ENCODE peak calls at places on chromosomes 13 and 19, in seven cellular contexts. G, F, D, E, Y, K and X are unnamed samples.

GRCh38 chr19:7888145-7888825 is at the start of gene LRRC8E:
- DNase-seq in K (peak), D (no peak), Y (no peak), E (no peak), G (no peak), F (peak), X (no peak)

GRCh38 chr13:86563308-86563707 is 764.1 kb upstream of the SLITRK6 start:
- DNase-seq in F (no peak), E (no peak), D (no peak), G (no peak), K (no peak), Y (no peak), X (no peak)

GRCh38 chr19:17863520-17864182 is 3.9 kb downstream of the RPL18A start:
- DNase-seq in K (no peak), G (no peak), E (no peak), Y (no peak), D (no peak), F (no peak), X (no peak)

GRCh38 chr13:31790992-31791391 is 51.7 kb downstream of the RXFP2 start:
- DNase-seq in D (no peak), F (no peak), K (no peak), E (no peak), G (no peak), Y (no peak), X (peak)

GRCh38 chr13:38405216-38405615 is 55.6 kb downstream of the UFM1 start:
- DNase-seq in F (no peak), G (no peak), D (no peak), Y (no peak), E (no peak), K (no peak), X (no peak)

GRCh38 chr13:63472736-63473135 is 2057.1 kb upstream of the PCDH20 start:
- DNase-seq in K (no peak), G (no peak), Y (no peak), F (no peak), D (no peak), E (no peak), X (no peak)

GRCh38 chr19:4678881-4679379 is 8.8 kb upstream of the MYDGF start:
- DNase-seq in D (peak), K (peak), E (no peak), G (no peak), F (no peak), Y (no peak), X (no peak)

GRCh38 chr19:3565177-3565576 is 7.6 kb upstream of the HMG20B start:
- DNase-seq in Y (no peak), G (no peak), K (no peak), E (no peak), F (no peak), D (no peak), X (no peak)

GRCh38 chr13:43057653-43058317 is 34.4 kb downstream of the DNAJC15 start:
- DNase-seq in K (no peak), G (no peak), E (no peak), D (no peak), Y (peak), F (peak), X (peak)

GRCh38 chr19:38033658-38034150 is 126.7 kb downstream of the SIPA1L3 start:
- DNase-seq in D (no peak), E (no peak), K (no peak), Y (no peak), G (no peak), F (no peak), X (no peak)

GRCh38 chr13:41315466-41316047 is 4.5 kb downstream of the NAA16 start:
- DNase-seq in D (no peak), Y (no peak), F (no peak), K (no peak), G (no peak), E (no peak), X (no peak)

GRCh38 chr13:23934481-23934880 is 37.2 kb upstream of the C1QTNF9B start:
- DNase-seq in G (no peak), E (no peak), D (no peak), K (no peak), Y (no peak), F (no peak), X (no peak)

GRCh38 chr13:37736040-37736439 is 133.5 kb downstream of the TRPC4 start:
- DNase-seq in K (no peak), Y (no peak), D (no peak), F (no peak), G (no peak), E (no peak), X (no peak)

GRCh38 chr19:13085673-13086072 is 17.0 kb downstream of the LYL1 start:
- DNase-seq in E (no peak), D (no peak), Y (no peak), G (no peak), K (no peak), F (no peak), X (no peak)

GRCh38 chr13:75481176-75482069 is 546 bp downstream of the TBC1D4 start:
- DNase-seq in K (peak), G (peak), F (peak), Y (no peak), D (peak), E (peak), X (no peak)

GRCh38 chr19:48635263-48635965 is 1.8 kb downstream of the DBP start:
- DNase-seq in F (peak), D (peak), E (peak), K (peak), Y (peak), G (peak), X (no peak)

GRCh38 chr19:5787554-5788182 is 3.1 kb upstream of the PRR22 start:
- DNase-seq in E (no peak), G (no peak), K (no peak), F (no peak), Y (no peak), D (no peak), X (no peak)

GRCh38 chr13:51502206-51502651 is 49.4 kb upstream of the INTS6 start:
- DNase-seq in K (no peak), D (no peak), E (no peak), Y (no peak), G (no peak), F (no peak), X (no peak)

GRCh38 chr19:49859838-49860715 is 7.3 kb downstream of the PNKP start:
- DNase-seq in K (no peak), E (no peak), D (peak), Y (no peak), G (no peak), F (no peak), X (no peak)

GRCh38 chr13:94660695-94661324 is 51.5 kb downstream of the SOX21 start:
- DNase-seq in K (peak), E (no peak), Y (no peak), D (no peak), F (peak), G (no peak), X (no peak)

GRCh38 chr19:44845286-44845611 is 848 bp upstream of the NECTIN2 start:
- DNase-seq in F (no peak), K (no peak), G (no peak), E (peak), Y (no peak), D (no peak), X (no peak)

GRCh38 chr13:41588899-41589298 is 131.5 kb downstream of the RGCC start:
- DNase-seq in K (peak), E (no peak), G (no peak), F (no peak), D (no peak), Y (no peak), X (peak)

GRCh38 chr13:105814902-105815250 is 720.6 kb downstream of the EFNB2 start:
- DNase-seq in G (no peak), E (no peak), Y (no peak), K (no peak), D (no peak), F (no peak), X (no peak)

GRCh38 chr19:6092329-6093286 is 17.7 kb downstream of the RFX2 start:
- DNase-seq in G (no peak), D (peak), E (peak), K (peak), F (peak), Y (no peak), X (no peak)

GRCh38 chr19:41427647-41428480 is 690 bp upstream of the B3GNT8 start:
- DNase-seq in G (no peak), K (peak), F (peak), Y (no peak), E (no peak), D (no peak), X (no peak)

GRCh38 chr19:13044160-13044853 is 49.0 kb downstream of the NFIX start:
- DNase-seq in K (no peak), E (no peak), Y (no peak), G (no peak), D (no peak), F (no peak), X (no peak)

GRCh38 chr19:2627319-2627829 is 75.1 kb downstream of the GNG7 start:
- DNase-seq in F (peak), G (no peak), E (peak), Y (no peak), D (peak), K (no peak), X (peak)

GRCh38 chr19:5967994-5968430 is 9.9 kb downstream of the RANBP3 start:
- DNase-seq in D (no peak), G (peak), E (peak), F (peak), K (peak), Y (peak), X (peak)

GRCh38 chr19:40702337-40703012 is 12.0 kb upstream of the NUMBL start:
- DNase-seq in K (peak), E (no peak), F (no peak), G (no peak), Y (no peak), D (no peak), X (no peak)

GRCh38 chr13:55440465-55441085 is 1700.1 kb upstream of the PRR20A start:
- DNase-seq in K (no peak), E (no peak), Y (no peak), G (no peak), F (no peak), D (no peak), X (no peak)

GRCh38 chr13:34748561-34748960 is 193.5 kb upstream of the NBEA start:
- DNase-seq in G (no peak), K (no peak), F (no peak), Y (no peak), D (no peak), E (no peak), X (no peak)

GRCh38 chr19:4732680-4733114 is 9.1 kb upstream of the DPP9 start:
- DNase-seq in F (peak), D (peak), E (no peak), K (peak), G (peak), Y (peak), X (no peak)